ENCODE peak calls at places on chromosomes 12 and 14, in seven cellular contexts. N is stimulated activated CD4-positive, alpha-beta T cell treated with anti-CD3 and anti-CD28 coated beads, Interleukin-4, amount 100 ng/mL, for 1 hour; C is body of pancreas; H is nephron progenitor cell; I is OCI-LY7; L is GM12892; W is NCI-H345. J is an unnamed sample.

GRCh38 chr12:18683603-18684002 is 54.2 kb downstream of the PLCZ1 start:
- DNase-seq in H (no peak), N (no peak), W (no peak), I (no peak), C (no peak), L (no peak), J (no peak)

GRCh38 chr12:68609955-68610434 is 704 bp upstream of the RAP1B start:
- DNase-seq in N (no peak), C (peak), L (no peak), W (no peak), I (peak), H (no peak), J (no peak)

GRCh38 chr12:3752741-3753486 is at the start of gene CRACR2A:
- DNase-seq in L (peak), W (peak), I (peak), C (peak), N (peak), H (peak), J (peak)

GRCh38 chr12:53044052-53044581 is 5.7 kb upstream of the TNS2 start:
- DNase-seq in N (no peak), W (no peak), I (no peak), H (no peak), L (no peak), C (no peak), J (peak)

GRCh38 chr12:49983892-49984291 is 11.1 kb downstream of the AQP6 start:
- DNase-seq in H (no peak), I (no peak), W (peak), N (no peak), C (no peak), L (no peak), J (no peak)

GRCh38 chr12:71477609-71478008 is 38.0 kb downstream of the LGR5 start:
- DNase-seq in H (no peak), N (no peak), C (no peak), L (no peak), I (no peak), W (no peak), J (no peak)

GRCh38 chr14:100623557-100623956 is 36.3 kb upstream of the BEGAIN start:
- DNase-seq in W (no peak), I (no peak), C (no peak), N (no peak), L (no peak), H (no peak), J (no peak)

GRCh38 chr14:51733147-51733546 is 81.4 kb downstream of the FRMD6 start:
- DNase-seq in L (no peak), N (no peak), H (no peak), W (no peak), C (no peak), I (no peak), J (no peak)

GRCh38 chr14:75292886-75293285 is 14.3 kb downstream of the FOS start:
- DNase-seq in I (no peak), C (no peak), H (no peak), N (no peak), W (no peak), L (no peak), J (no peak)

GRCh38 chr12:52884526-52885293 is 20.2 kb downstream of the KRT8 start:
- DNase-seq in N (peak), H (peak), W (peak), L (peak), C (peak), I (peak), J (peak)

GRCh38 chr12:69534389-69534822 is 50.9 kb upstream of the CCT2 start:
- DNase-seq in H (peak), W (no peak), N (no peak), C (peak), L (no peak), I (no peak), J (no peak)

GRCh38 chr14:48967419-48967818 is 618.8 kb downstream of the RPS29 start:
- DNase-seq in I (no peak), W (no peak), C (no peak), L (no peak), N (no peak), H (no peak), J (no peak)

J was measured in activated CD8-positive, alpha-beta memory T cell treated with anti-CD3 and anti-CD28 coated beads, Interleukin-2, amount 50 U/mL, for 48 hours.